ENCODE peak calls at places on chromosomes 3 and 15, in nine cellular contexts. J is DMS153; W is ascending aorta; H is stimulated activated naive CD8-positive, alpha-beta T cell treated with anti-CD3 and anti-CD28 coated beads, Interleukin-15, Interleukin-2, amounts not matched to agents 100 U/mL and 50 U/mL, for 24 hours; O is T47D; R is stimulated activated CD8-positive, alpha-beta memory T cell treated with anti-CD3 and anti-CD28 coated beads, Interleukin-2, amount 100 ng/mL, for 48 hours; F is AG09319; B is mucosa of gallbladder; T is cardiac muscle cell. M is an unnamed sample.

GRCh38 chr3:159867372-159867771 is 121.3 kb upstream of the IL12A start:
- DNase-seq in H (no peak), B (no peak), F (no peak), R (no peak), O (no peak), J (no peak), W (no peak), T (no peak), M (no peak)

GRCh38 chr15:60162251-60162650 is 158.1 kb downstream of the FOXB1 start:
- DNase-seq in R (no peak), J (no peak), F (no peak), O (peak), W (no peak), T (no peak), B (no peak), H (no peak), M (no peak)

GRCh38 chr3:178112134-178112533 is 424.1 kb upstream of the KCNMB2 start:
- DNase-seq in J (no peak), H (no peak), O (peak), R (no peak), T (no peak), W (no peak), F (no peak), B (no peak), M (no peak)

GRCh38 chr3:177150970-177151627 is 46.2 kb downstream of the TBL1XR1 start:
- DNase-seq in H (no peak), O (no peak), R (no peak), T (peak), W (no peak), B (no peak), F (peak), J (peak), M (no peak)

GRCh38 chr3:134360046-134360445 is 14.2 kb downstream of the AMOTL2 start:
- DNase-seq in J (no peak), T (no peak), B (no peak), F (no peak), R (no peak), H (no peak), W (no peak), O (no peak), M (no peak)

GRCh38 chr3:195151866-195152526 is 119.0 kb downstream of the XXYLT1 start:
- DNase-seq in H (no peak), O (no peak), J (no peak), R (no peak), F (no peak), T (peak), W (no peak), B (no peak), M (no peak)

GRCh38 chr3:61768284-61769012 is 207.1 kb downstream of the PTPRG start:
- DNase-seq in J (no peak), H (no peak), B (no peak), R (no peak), W (no peak), O (no peak), F (no peak), T (no peak), M (no peak)

GRCh38 chr3:42755681-42756578 is 17.1 kb downstream of the CCDC13 start:
- DNase-seq in B (peak), W (peak), J (no peak), H (no peak), R (no peak), T (peak), O (peak), F (no peak), M (no peak)

GRCh38 chr3:126340081-126340511 is 17.1 kb downstream of the KLF15 start:
- DNase-seq in B (no peak), F (no peak), W (peak), H (no peak), O (no peak), J (no peak), T (peak), R (no peak), M (peak)

GRCh38 chr3:126927405-126927750 is 55.5 kb upstream of the PLXNA1 start:
- DNase-seq in O (no peak), T (no peak), W (no peak), H (no peak), F (no peak), J (no peak), R (no peak), B (no peak), M (no peak)

GRCh38 chr3:31858439-31858838 is 122.6 kb downstream of the OSBPL10 start:
- DNase-seq in B (no peak), J (peak), W (no peak), F (no peak), R (no peak), O (peak), T (no peak), H (no peak), M (no peak)

GRCh38 chr3:12758025-12758830 is 831 bp downstream of the TMEM40 start:
- DNase-seq in O (peak), H (no peak), T (peak), J (no peak), F (no peak), W (no peak), B (no peak), R (no peak), M (no peak)

GRCh38 chr3:172065967-172066762 is 26.8 kb downstream of the FNDC3B start:
- DNase-seq in T (peak), W (no peak), R (no peak), J (no peak), O (no peak), H (no peak), B (no peak), F (no peak), M (no peak)

GRCh38 chr3:2819571-2819970 is 290.6 kb downstream of the IL5RA start:
- DNase-seq in O (no peak), T (no peak), H (no peak), R (no peak), J (no peak), F (no peak), B (no peak), W (no peak), M (no peak)

GRCh38 chr3:172307143-172307560 is 141.1 kb downstream of the GHSR start:
- DNase-seq in T (peak), O (no peak), W (no peak), J (no peak), R (no peak), H (no peak), F (no peak), B (no peak), M (no peak)

GRCh38 chr15:76312540-76313174 is 1.4 kb upstream of the ETFA start:
- DNase-seq in W (no peak), F (no peak), B (no peak), O (peak), J (peak), T (no peak), H (no peak), R (no peak), M (no peak)

GRCh38 chr3:121703973-121704372 is 43.3 kb upstream of the HCLS1 start:
- DNase-seq in W (no peak), O (no peak), T (no peak), R (no peak), H (no peak), F (no peak), B (no peak), J (no peak), M (no peak)

GRCh38 chr3:23629181-23629893 is 176.4 kb upstream of the UBE2E1 start:
- DNase-seq in J (no peak), R (no peak), B (no peak), O (no peak), T (peak), W (no peak), F (no peak), H (no peak), M (no peak)

GRCh38 chr3:32646761-32647160 is 38.2 kb upstream of the CNOT10 start:
- DNase-seq in O (no peak), W (no peak), R (no peak), J (no peak), B (no peak), F (no peak), H (no peak), T (no peak), M (no peak)

GRCh38 chr3:45552773-45553371 is 41.7 kb upstream of the LIMD1 start:
- DNase-seq in W (no peak), T (no peak), F (no peak), O (no peak), J (no peak), R (no peak), B (no peak), H (no peak), M (no peak)

GRCh38 chr3:195101927-195102608 is 168.9 kb downstream of the XXYLT1 start:
- DNase-seq in W (no peak), T (no peak), F (no peak), O (no peak), J (no peak), R (no peak), H (no peak), B (no peak), M (no peak)

GRCh38 chr3:134931045-134931775 is 136.2 kb downstream of the EPHB1 start:
- DNase-seq in T (no peak), F (no peak), H (no peak), J (no peak), O (no peak), R (no peak), B (no peak), W (no peak), M (no peak)

GRCh38 chr3:58965870-58966269 is 84.0 kb downstream of the CFAP20DC start:
- DNase-seq in J (no peak), W (no peak), O (no peak), R (no peak), T (peak), H (no peak), B (no peak), F (no peak), M (no peak)

GRCh38 chr3:31502803-31503221 is 29.9 kb upstream of the STT3B start:
- DNase-seq in T (no peak), O (no peak), R (no peak), J (no peak), F (no peak), B (no peak), W (no peak), H (no peak), M (no peak)

GRCh38 chr3:193946945-193947344 is 189.0 kb upstream of the HES1 start:
- DNase-seq in W (no peak), F (no peak), J (peak), B (no peak), T (no peak), O (no peak), R (no peak), H (no peak), M (no peak)

GRCh38 chr3:20185364-20185732 is 658 bp downstream of the SGO1 start:
- DNase-seq in J (no peak), W (no peak), H (peak), T (peak), O (peak), F (no peak), R (no peak), B (no peak), M (no peak)

GRCh38 chr15:28885630-28886430 is at the start of gene APBA2:
- DNase-seq in H (peak), J (no peak), R (no peak), F (no peak), O (no peak), B (no peak), W (no peak), T (peak), M (no peak)

GRCh38 chr3:147903037-147903436 is 493.9 kb downstream of the ZIC1 start:
- DNase-seq in O (no peak), B (no peak), T (no peak), H (no peak), R (no peak), W (no peak), F (no peak), J (no peak), M (no peak)

GRCh38 chr3:195811756-195812155 is at the start of gene MUC4:
- DNase-seq in R (no peak), T (no peak), B (no peak), F (no peak), W (no peak), O (no peak), H (no peak), J (no peak), M (no peak)

GRCh38 chr3:187935623-187936156 is 190.4 kb upstream of the BCL6 start:
- DNase-seq in W (no peak), J (no peak), F (no peak), T (no peak), H (peak), B (no peak), R (no peak), O (no peak), M (no peak)